ENCODE peak calls at places on chromosomes 13 and 19, in eight cellular contexts. One of them, this sample, is unnamed. For H3K4me1, the result is how much of the 10 kb centered on the place peaks cover.

GRCh38 chr13:97226788-97227627 is 4.9 kb downstream of the MBNL2 start:
- DNase-seq in SK-N-SH: no peak
- DNase-seq in H1: no peak
- DNase-seq in GM12878: no peak
- DNase-seq in IMR-90: no peak
- DNase-seq in HepG2: no peak
- DNase-seq in A549: no peak
- DNase-seq in HCT116: no peak
- DNase-seq in this sample: peak

GRCh38 chr13:84455143-84455905 is 573.0 kb upstream of the SLITRK1 start:
- DNase-seq in HCT116: no peak
- DNase-seq in GM12878: no peak
- DNase-seq in SK-N-SH: peak
- DNase-seq in H1: no peak
- DNase-seq in IMR-90: no peak
- DNase-seq in HepG2: peak
- DNase-seq in A549: no peak
- DNase-seq in this sample: no peak

GRCh38 chr13:89554801-89555200 is 1792.7 kb upstream of the MIR17HG start:
- DNase-seq in HepG2: peak
- DNase-seq in SK-N-SH: no peak
- DNase-seq in A549: no peak
- DNase-seq in H1: no peak
- DNase-seq in IMR-90: no peak
- DNase-seq in HCT116: no peak
- DNase-seq in GM12878: no peak
- DNase-seq in this sample: no peak

GRCh38 chr19:53511933-53512374 is 26.0 kb upstream of the ZNF331 start:
- DNase-seq in HepG2: peak
- DNase-seq in IMR-90: peak
- DNase-seq in A549: no peak
- DNase-seq in H1: peak
- DNase-seq in HCT116: peak
- DNase-seq in SK-N-SH: peak
- DNase-seq in GM12878: no peak
- DNase-seq in this sample: peak

GRCh38 chr13:74191036-74191809 is 57.0 kb upstream of the KLF12 start:
- DNase-seq in HepG2: no peak
- DNase-seq in GM12878: no peak
- DNase-seq in A549: no peak
- DNase-seq in SK-N-SH: no peak
- DNase-seq in IMR-90: peak
- DNase-seq in HCT116: no peak
- DNase-seq in H1: no peak
- DNase-seq in this sample: no peak

GRCh38 chr19:7668842-7669241 is at the start of gene RETN:
- DNase-seq in IMR-90: no peak
- DNase-seq in A549: no peak
- DNase-seq in HepG2: no peak
- DNase-seq in GM12878: no peak
- DNase-seq in SK-N-SH: no peak
- DNase-seq in HCT116: no peak
- DNase-seq in H1: no peak
- DNase-seq in this sample: no peak

GRCh38 chr19:39971380-39971841 is 446 bp downstream of the PSMC4 start:
- DNase-seq in IMR-90: no peak
- DNase-seq in SK-N-SH: no peak
- DNase-seq in HCT116: no peak
- DNase-seq in HepG2: no peak
- DNase-seq in H1: no peak
- DNase-seq in GM12878: no peak
- DNase-seq in A549: no peak
- DNase-seq in this sample: peak

GRCh38 chr19:1767464-1767933 is 14.2 kb downstream of the ONECUT3 start:
- DNase-seq in HepG2: no peak
- DNase-seq in GM12878: no peak
- DNase-seq in H1: peak
- DNase-seq in SK-N-SH: peak
- DNase-seq in HCT116: no peak
- DNase-seq in A549: peak
- DNase-seq in IMR-90: no peak
- DNase-seq in this sample: peak

GRCh38 chr13:62357887-62358645 is 942.4 kb upstream of the PCDH20 start:
- DNase-seq in H1: no peak
- DNase-seq in SK-N-SH: no peak
- DNase-seq in A549: peak
- DNase-seq in HCT116: peak
- DNase-seq in IMR-90: peak
- DNase-seq in GM12878: peak
- DNase-seq in HepG2: peak
- DNase-seq in this sample: peak

GRCh38 chr13:43232866-43233265 is 209.5 kb downstream of the DNAJC15 start:
- DNase-seq in IMR-90: peak
- DNase-seq in HCT116: no peak
- DNase-seq in A549: no peak
- DNase-seq in GM12878: no peak
- DNase-seq in SK-N-SH: no peak
- DNase-seq in H1: no peak
- DNase-seq in HepG2: no peak
- DNase-seq in this sample: no peak

GRCh38 chr19:55369651-55370304 is 485 bp downstream of the IL11 start:
- DNase-seq in IMR-90: peak
- DNase-seq in A549: peak
- DNase-seq in SK-N-SH: peak
- DNase-seq in H1: peak
- DNase-seq in GM12878: no peak
- DNase-seq in HepG2: no peak
- DNase-seq in HCT116: no peak
- DNase-seq in this sample: peak

GRCh38 chr13:35144496-35144895 is 202.4 kb downstream of the NBEA start:
- DNase-seq in SK-N-SH: no peak
- DNase-seq in IMR-90: no peak
- DNase-seq in H1: no peak
- DNase-seq in HCT116: no peak
- DNase-seq in A549: no peak
- DNase-seq in GM12878: no peak
- DNase-seq in HepG2: no peak
- DNase-seq in this sample: no peak

GRCh38 chr19:50762554-50762953 is 7.7 kb upstream of the GPR32 start:
- DNase-seq in A549: no peak
- DNase-seq in HepG2: no peak
- DNase-seq in SK-N-SH: no peak
- DNase-seq in IMR-90: no peak
- DNase-seq in GM12878: no peak
- DNase-seq in HCT116: no peak
- DNase-seq in H1: no peak
- DNase-seq in this sample: no peak

GRCh38 chr13:99589575-99589974 is 88.3 kb downstream of the TM9SF2 start:
- DNase-seq in A549: no peak
- DNase-seq in HCT116: no peak
- DNase-seq in H1: no peak
- DNase-seq in GM12878: no peak
- DNase-seq in HepG2: no peak
- DNase-seq in SK-N-SH: no peak
- DNase-seq in IMR-90: no peak
- DNase-seq in this sample: no peak

GRCh38 chr13:99580500-99581268 is 79.4 kb downstream of the TM9SF2 start:
- DNase-seq in IMR-90: no peak
- DNase-seq in GM12878: no peak
- DNase-seq in SK-N-SH: no peak
- DNase-seq in H1: no peak
- DNase-seq in HepG2: peak
- DNase-seq in HCT116: no peak
- DNase-seq in A549: no peak
- DNase-seq in this sample: no peak

GRCh38 chr13:99582511-99582910 is 81.2 kb downstream of the TM9SF2 start:
- DNase-seq in GM12878: no peak
- DNase-seq in H1: no peak
- DNase-seq in A549: no peak
- DNase-seq in HCT116: no peak
- DNase-seq in HepG2: no peak
- DNase-seq in SK-N-SH: no peak
- DNase-seq in IMR-90: no peak
- DNase-seq in this sample: peak

GRCh38 chr13:99587893-99588606 is 86.8 kb downstream of the TM9SF2 start:
- DNase-seq in GM12878: no peak
- DNase-seq in H1: no peak
- DNase-seq in IMR-90: no peak
- DNase-seq in HepG2: no peak
- DNase-seq in A549: no peak
- DNase-seq in HCT116: no peak
- DNase-seq in SK-N-SH: no peak
- DNase-seq in this sample: no peak

DNA sequence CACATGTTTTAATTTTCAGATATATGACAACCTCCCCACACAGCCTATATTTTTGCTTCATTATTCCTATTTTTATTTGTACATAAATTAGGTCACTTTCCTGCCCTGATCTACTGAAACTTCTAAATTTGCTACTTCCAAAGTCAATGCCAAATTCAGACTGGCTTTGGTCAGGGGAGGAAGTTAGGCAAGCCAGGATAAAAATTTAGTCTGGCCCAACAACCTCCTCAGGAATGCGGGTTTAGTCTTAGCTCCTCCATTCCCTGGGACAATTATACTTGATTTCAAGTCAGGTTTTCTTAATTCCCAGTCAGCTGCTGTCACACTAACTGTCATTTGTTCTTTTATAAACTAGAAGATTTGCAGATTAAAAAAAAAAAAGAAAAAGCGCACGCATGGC is 84.3 kb downstream of the TM9SF2 start:
- DNase-seq in H1: no peak
- DNase-seq in A549: no peak
- DNase-seq in GM12878: no peak
- DNase-seq in HepG2: no peak
- DNase-seq in HCT116: no peak
- DNase-seq in IMR-90: no peak
- DNase-seq in SK-N-SH: no peak
- DNase-seq in this sample: no peak
- H3K4me1 ChIP-seq in H1: under half
- H3K4me1 ChIP-seq in A549: under half
- H3K4me1 ChIP-seq in GM12878: under half
- H3K4me1 ChIP-seq in HepG2: under half
- H3K4me1 ChIP-seq in HCT116: under half
- H3K4me1 ChIP-seq in IMR-90: under half
- H3K4me1 ChIP-seq in SK-N-SH: under half
- H3K4me1 ChIP-seq in this sample: under half

DNA sequence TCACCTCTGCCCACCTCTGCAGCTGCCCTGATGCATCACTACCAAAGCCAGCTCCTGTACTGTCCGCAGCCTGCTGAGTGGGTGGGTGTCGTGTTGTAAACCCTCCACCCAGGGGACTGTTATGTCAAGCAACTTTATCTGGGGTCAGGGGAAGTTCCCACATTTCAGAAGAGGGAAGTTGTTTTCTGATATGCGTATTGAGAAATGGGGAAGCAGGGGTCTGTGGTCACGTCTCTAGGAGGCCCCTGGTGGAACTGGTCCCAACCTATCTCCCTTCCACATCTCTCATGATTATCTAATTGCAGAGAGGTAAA is 31.2 kb downstream of the CLEC17A start:
- DNase-seq in H1: no peak
- DNase-seq in IMR-90: no peak
- DNase-seq in HepG2: no peak
- DNase-seq in SK-N-SH: no peak
- DNase-seq in GM12878: peak
- DNase-seq in HCT116: no peak
- DNase-seq in A549: no peak
- DNase-seq in this sample: peak
- TF ChIP-seq RAD21 in H1: no peak
- TF ChIP-seq RAD21 in IMR-90: no peak
- TF ChIP-seq RAD21 in HepG2: no peak
- TF ChIP-seq RAD21 in SK-N-SH: no peak
- TF ChIP-seq RAD21 in GM12878: no peak
- TF ChIP-seq RAD21 in HCT116: no peak
- TF ChIP-seq RAD21 in A549: no peak
- TF ChIP-seq RAD21 in this sample: no peak

GRCh38 chr19:13010038-13010991 is 15.0 kb downstream of the NFIX start:
- DNase-seq in H1: peak
- DNase-seq in HCT116: no peak
- DNase-seq in GM12878: no peak
- DNase-seq in HepG2: no peak
- DNase-seq in A549: no peak
- DNase-seq in IMR-90: no peak
- DNase-seq in SK-N-SH: no peak
- DNase-seq in this sample: no peak
- H3K4me1 ChIP-seq in H1: under half
- H3K4me1 ChIP-seq in HCT116: under half
- H3K4me1 ChIP-seq in GM12878: under half
- H3K4me1 ChIP-seq in HepG2: under half
- H3K4me1 ChIP-seq in A549: under half
- H3K4me1 ChIP-seq in IMR-90: under half
- H3K4me1 ChIP-seq in SK-N-SH: under half
- H3K4me1 ChIP-seq in this sample: under half

GRCh38 chr19:3782330-3782729 is 3.9 kb downstream of the MATK start:
- DNase-seq in HCT116: no peak
- DNase-seq in H1: no peak
- DNase-seq in A549: no peak
- DNase-seq in IMR-90: no peak
- DNase-seq in SK-N-SH: no peak
- DNase-seq in GM12878: no peak
- DNase-seq in HepG2: no peak
- DNase-seq in this sample: no peak

GRCh38 chr19:3781603-3782002 is 4.6 kb downstream of the MATK start:
- DNase-seq in A549: no peak
- DNase-seq in SK-N-SH: no peak
- DNase-seq in H1: no peak
- DNase-seq in HepG2: no peak
- DNase-seq in IMR-90: no peak
- DNase-seq in HCT116: no peak
- DNase-seq in GM12878: no peak
- DNase-seq in this sample: no peak

GRCh38 chr19:3778899-3779723 is 7.1 kb downstream of the MATK start:
- DNase-seq in GM12878: no peak
- DNase-seq in HepG2: no peak
- DNase-seq in A549: no peak
- DNase-seq in SK-N-SH: no peak
- DNase-seq in H1: no peak
- DNase-seq in IMR-90: no peak
- DNase-seq in HCT116: no peak
- DNase-seq in this sample: no peak

GRCh38 chr19:3782903-3783302 is 3.3 kb downstream of the MATK start:
- DNase-seq in H1: no peak
- DNase-seq in IMR-90: no peak
- DNase-seq in HCT116: no peak
- DNase-seq in SK-N-SH: no peak
- DNase-seq in A549: no peak
- DNase-seq in GM12878: no peak
- DNase-seq in HepG2: no peak
- DNase-seq in this sample: no peak

DNA sequence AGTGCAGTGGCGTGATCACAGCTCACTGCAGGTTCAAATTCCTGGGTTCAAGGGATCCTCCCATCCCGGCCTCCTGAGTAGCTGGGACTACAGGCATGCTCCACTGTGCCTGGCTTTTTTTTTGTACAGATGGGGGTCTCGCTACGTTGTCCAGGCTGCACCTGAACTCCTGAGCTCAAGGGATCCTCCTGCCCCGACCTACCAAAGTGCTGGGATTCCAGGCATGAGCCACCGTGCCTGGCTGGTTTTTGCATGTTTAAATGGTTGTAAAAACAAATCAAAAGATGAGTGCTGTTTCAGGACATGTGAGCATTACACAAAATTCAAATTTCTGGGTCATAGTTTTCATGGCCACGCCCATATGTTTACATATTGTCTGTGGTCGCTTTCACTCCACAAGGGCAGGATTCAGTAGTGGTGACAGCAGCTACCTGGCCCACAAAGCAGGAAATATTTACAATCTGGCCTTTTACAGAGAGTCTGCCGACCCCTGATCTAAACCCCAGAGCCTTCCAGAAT is 5.3 kb downstream of the MATK start:
- DNase-seq in IMR-90: no peak
- DNase-seq in H1: no peak
- DNase-seq in A549: no peak
- DNase-seq in SK-N-SH: no peak
- DNase-seq in GM12878: no peak
- DNase-seq in HCT116: no peak
- DNase-seq in HepG2: no peak
- DNase-seq in this sample: no peak
- TF ChIP-seq RAD21 in IMR-90: no peak
- TF ChIP-seq RAD21 in H1: no peak
- TF ChIP-seq RAD21 in A549: no peak
- TF ChIP-seq RAD21 in SK-N-SH: no peak
- TF ChIP-seq RAD21 in GM12878: no peak
- TF ChIP-seq RAD21 in HCT116: no peak
- TF ChIP-seq RAD21 in HepG2: no peak
- TF ChIP-seq RAD21 in this sample: no peak

This sample was measured in K562.